ENCODE peak calls at places on chromosomes 2 and 18, in nine cellular contexts. P, V, R, T, W, B, L, U and Z are unnamed samples.

GRCh38 chr2:126370208-126370607 is 285.8 kb upstream of the GYPC start:
- DNase-seq in P (no peak), V (no peak), R (no peak), T (no peak), W (no peak), B (no peak), L (no peak), U (no peak), Z (no peak)

GRCh38 chr2:21559354-21559753 is 435.6 kb downstream of the TDRD15 start:
- DNase-seq in P (no peak), V (no peak), R (no peak), T (no peak), W (no peak), B (no peak), L (no peak), U (no peak), Z (no peak)

GRCh38 chr2:224722250-224722649 is 6.1 kb upstream of the CCDC195 start:
- DNase-seq in P (no peak), V (no peak), R (no peak), T (no peak), W (no peak), B (peak; percentile 51), L (no peak), U (no peak), Z (no peak)

GRCh38 chr2:225070811-225071210 is 28.5 kb upstream of the DOCK10 start:
- DNase-seq in P (no peak), V (peak; percentile 30), R (no peak), T (no peak), W (no peak), B (no peak), L (no peak), U (peak; percentile 40), Z (no peak)

GRCh38 chr2:235518317-235519090 is 24.7 kb downstream of the AGAP1 start:
- DNase-seq in P (no peak), V (no peak), R (no peak), T (no peak), W (peak; percentile 67), B (peak; percentile 14), L (peak; percentile 67), U (no peak), Z (no peak)

GRCh38 chr2:236510049-236510448 is 59.6 kb upstream of the ACKR3 start:
- DNase-seq in P (no peak), V (no peak), R (no peak), T (no peak), W (no peak), B (no peak), L (no peak), U (no peak), Z (no peak)

GRCh38 chr2:27715318-27716165 is 51.9 kb downstream of the SLC4A1AP start:
- DNase-seq in P (no peak), V (no peak), R (peak; percentile 72), T (peak; percentile 93), W (no peak), B (no peak), L (no peak), U (peak; percentile 27), Z (peak; percentile 10)

GRCh38 chr2:236912316-236913153 is 173.2 kb upstream of the COPS8 start:
- DNase-seq in P (no peak), V (no peak), R (no peak), T (no peak), W (no peak), B (no peak), L (no peak), U (no peak), Z (no peak)

GRCh38 chr18:47397671-47398319 is 146.3 kb upstream of the SKOR2 start:
- DNase-seq in P (no peak), V (no peak), R (peak; percentile 60), T (no peak), W (no peak), B (no peak), L (peak; percentile 46), U (no peak), Z (peak; percentile 17)

GRCh38 chr18:12423393-12423792 is 15.7 kb downstream of the PRELID3A start:
- DNase-seq in P (no peak), V (no peak), R (no peak), T (no peak), W (no peak), B (no peak), L (no peak), U (no peak), Z (no peak)

GRCh38 chr2:119222213-119222612 is 1.4 kb upstream of the STEAP3 start:
- DNase-seq in P (no peak), V (no peak), R (no peak), T (no peak), W (no peak), B (no peak), L (no peak), U (no peak), Z (no peak)

GRCh38 chr2:119823734-119824334 is 64.1 kb downstream of the PTPN4 start:
- DNase-seq in P (no peak), V (no peak), R (no peak), T (no peak), W (peak; percentile 39), B (peak; percentile 38), L (peak; percentile 25), U (no peak), Z (peak; percentile 19)

GRCh38 chr2:229057997-229058553 is 213.0 kb downstream of the PID1 start:
- DNase-seq in P (no peak), V (no peak), R (no peak), T (no peak), W (no peak), B (no peak), L (no peak), U (no peak), Z (no peak)

GRCh38 chr18:47968721-47969120 is 38.3 kb upstream of the SMAD2 start:
- DNase-seq in P (no peak), V (no peak), R (no peak), T (no peak), W (no peak), B (peak; percentile 59), L (no peak), U (no peak), Z (no peak)

GRCh38 chr2:170525566-170525900 is 189.6 kb upstream of the SP5 start:
- DNase-seq in P (peak; percentile 45), V (no peak), R (no peak), T (peak; percentile 93), W (peak; percentile 93), B (peak; percentile 96), L (peak; percentile 35), U (no peak), Z (no peak)

GRCh38 chr2:234981197-234982095 is 29.6 kb downstream of the SH3BP4 start:
- DNase-seq in P (peak; percentile 63), V (no peak), R (no peak), T (peak; percentile 86), W (peak; percentile 95), B (peak; percentile 99), L (peak; percentile 66), U (no peak), Z (no peak)

GRCh38 chr2:15158117-15158516 is 403.0 kb downstream of the NBAS start:
- DNase-seq in P (no peak), V (no peak), R (no peak), T (no peak), W (no peak), B (no peak), L (no peak), U (no peak), Z (peak; percentile 13)

GRCh38 chr2:231935815-231936214 is 9.6 kb upstream of the NPPC start:
- DNase-seq in P (no peak), V (no peak), R (no peak), T (no peak), W (no peak), B (no peak), L (no peak), U (no peak), Z (no peak)

GRCh38 chr18:31498450-31499156 is 626 bp downstream of the DSG2 start:
- DNase-seq in P (no peak), V (no peak), R (peak; percentile 34), T (no peak), W (no peak), B (peak; percentile 61), L (peak; percentile 67), U (no peak), Z (no peak)